ENCODE peak calls at places on chromosomes 12 and 14, in five cellular contexts. One of them, this sample, is unnamed.

GRCh38 chr12:106240821-106241220 is 7.0 kb downstream of the CKAP4 start:
- DNase-seq in GM12878: no peak
- DNase-seq in A549: no peak
- DNase-seq in HepG2: no peak
- DNase-seq in K562: no peak
- DNase-seq in this sample: no peak

GRCh38 chr12:68236421-68237059 is 10.9 kb upstream of the IL26 start:
- DNase-seq in GM12878: peak; percentile 40
- DNase-seq in A549: peak; percentile 28
- DNase-seq in HepG2: peak; percentile 27
- DNase-seq in K562: peak; percentile 49
- DNase-seq in this sample: peak; percentile 64

GRCh38 chr14:105067140-105067968 is 2.1 kb upstream of the GPR132 start:
- DNase-seq in GM12878: peak; percentile 55
- DNase-seq in A549: no peak
- DNase-seq in HepG2: no peak
- DNase-seq in K562: no peak
- DNase-seq in this sample: peak; percentile 80

GRCh38 chr12:101830391-101831325 is at the start of gene GNPTAB:
- DNase-seq in GM12878: peak; percentile 80
- DNase-seq in A549: peak; percentile 95
- DNase-seq in HepG2: peak; percentile 87
- DNase-seq in K562: peak; percentile 98
- DNase-seq in this sample: peak; percentile 97

GRCh38 chr14:38500125-38500524 is 244.2 kb upstream of the CLEC14A start:
- DNase-seq in GM12878: no peak
- DNase-seq in A549: no peak
- DNase-seq in HepG2: no peak
- DNase-seq in K562: no peak
- DNase-seq in this sample: no peak

GRCh38 chr12:6029401-6029800 is 84.3 kb upstream of the ANO2 start:
- DNase-seq in GM12878: no peak
- DNase-seq in A549: no peak
- DNase-seq in HepG2: no peak
- DNase-seq in K562: no peak
- DNase-seq in this sample: no peak

GRCh38 chr14:85418716-85419115 is 111.2 kb upstream of the FLRT2 start:
- DNase-seq in GM12878: no peak
- DNase-seq in A549: no peak
- DNase-seq in HepG2: no peak
- DNase-seq in K562: no peak
- DNase-seq in this sample: no peak

GRCh38 chr12:51871126-51871525 is 16.8 kb upstream of the ANKRD33 start:
- DNase-seq in GM12878: no peak
- DNase-seq in A549: no peak
- DNase-seq in HepG2: no peak
- DNase-seq in K562: no peak
- DNase-seq in this sample: peak; percentile 79

GRCh38 chr12:8123124-8123888 is at the start of gene CLEC4A:
- DNase-seq in GM12878: no peak
- DNase-seq in A549: no peak
- DNase-seq in HepG2: no peak
- DNase-seq in K562: no peak
- DNase-seq in this sample: peak; percentile 69

GRCh38 chr12:73159952-73160351 is 887.8 kb downstream of the TRHDE start:
- DNase-seq in GM12878: no peak
- DNase-seq in A549: no peak
- DNase-seq in HepG2: no peak
- DNase-seq in K562: no peak
- DNase-seq in this sample: no peak

GRCh38 chr12:2853626-2854025 is 3.2 kb downstream of the TEX52 start:
- DNase-seq in GM12878: no peak
- DNase-seq in A549: peak; percentile 92
- DNase-seq in HepG2: peak; percentile 48
- DNase-seq in K562: peak; percentile 80
- DNase-seq in this sample: peak; percentile 54

GRCh38 chr14:104420990-104421389 is 158.6 kb upstream of the C14orf180 start:
- DNase-seq in GM12878: no peak
- DNase-seq in A549: no peak
- DNase-seq in HepG2: no peak
- DNase-seq in K562: no peak
- DNase-seq in this sample: no peak

GRCh38 chr12:57309420-57309819 is 58.4 kb upstream of the STAC3 start:
- DNase-seq in GM12878: no peak
- DNase-seq in A549: no peak
- DNase-seq in HepG2: no peak
- DNase-seq in K562: no peak
- DNase-seq in this sample: no peak

GRCh38 chr12:106586535-106586802 is 3.7 kb downstream of the RFX4 start:
- DNase-seq in GM12878: no peak
- DNase-seq in A549: no peak
- DNase-seq in HepG2: no peak
- DNase-seq in K562: no peak
- DNase-seq in this sample: no peak

GRCh38 chr12:111271674-111272418 is 97.0 kb downstream of the PHETA1 start:
- DNase-seq in GM12878: no peak
- DNase-seq in A549: no peak
- DNase-seq in HepG2: no peak
- DNase-seq in K562: no peak
- DNase-seq in this sample: peak; percentile 45

GRCh38 chr12:25352078-25352918 is 101.6 kb upstream of the KRAS start:
- DNase-seq in GM12878: peak; percentile 24
- DNase-seq in A549: no peak
- DNase-seq in HepG2: no peak
- DNase-seq in K562: no peak
- DNase-seq in this sample: no peak

GRCh38 chr12:53122961-53123468 is 19.7 kb downstream of the SOAT2 start:
- DNase-seq in GM12878: no peak
- DNase-seq in A549: no peak
- DNase-seq in HepG2: no peak
- DNase-seq in K562: no peak
- DNase-seq in this sample: no peak

GRCh38 chr14:100450736-100451135 is 127.6 kb downstream of the SLC25A47 start:
- DNase-seq in GM12878: no peak
- DNase-seq in A549: no peak
- DNase-seq in HepG2: no peak
- DNase-seq in K562: no peak
- DNase-seq in this sample: no peak

GRCh38 chr12:117053050-117053400 is 46.2 kb downstream of the TESC start:
- DNase-seq in GM12878: no peak
- DNase-seq in A549: no peak
- DNase-seq in HepG2: no peak
- DNase-seq in K562: no peak
- DNase-seq in this sample: no peak

GRCh38 chr12:76346798-76347420 is 1.3 kb downstream of the BBS10 start:
- DNase-seq in GM12878: peak; percentile 25
- DNase-seq in A549: no peak
- DNase-seq in HepG2: peak; percentile 50
- DNase-seq in K562: peak; percentile 32
- DNase-seq in this sample: peak; percentile 69

GRCh38 chr12:54033980-54034783 is 1.3 kb downstream of the HOXC5 start:
- DNase-seq in GM12878: no peak
- DNase-seq in A549: no peak
- DNase-seq in HepG2: no peak
- DNase-seq in K562: no peak
- DNase-seq in this sample: peak; percentile 37

GRCh38 chr14:85313801-85314207 is 216.1 kb upstream of the FLRT2 start:
- DNase-seq in GM12878: no peak
- DNase-seq in A549: no peak
- DNase-seq in HepG2: no peak
- DNase-seq in K562: no peak
- DNase-seq in this sample: no peak

GRCh38 chr12:96121271-96121711 is 72.9 kb upstream of the ELK3 start:
- DNase-seq in GM12878: peak; percentile 17
- DNase-seq in A549: no peak
- DNase-seq in HepG2: no peak
- DNase-seq in K562: no peak
- DNase-seq in this sample: peak; percentile 99

GRCh38 chr12:79658221-79658620 is 32.5 kb downstream of the PAWR start:
- DNase-seq in GM12878: no peak
- DNase-seq in A549: no peak
- DNase-seq in HepG2: no peak
- DNase-seq in K562: no peak
- DNase-seq in this sample: no peak

GRCh38 chr12:82028772-82029171 is 269.6 kb upstream of the PPFIA2 start:
- DNase-seq in GM12878: no peak
- DNase-seq in A549: no peak
- DNase-seq in HepG2: no peak
- DNase-seq in K562: no peak
- DNase-seq in this sample: no peak

GRCh38 chr14:75648066-75648838 is 12.4 kb downstream of the ERG28 start:
- DNase-seq in GM12878: no peak
- DNase-seq in A549: peak; percentile 64
- DNase-seq in HepG2: peak; percentile 98
- DNase-seq in K562: no peak
- DNase-seq in this sample: no peak

GRCh38 chr12:123254853-123255446 is 16.7 kb downstream of the CDK2AP1 start:
- DNase-seq in GM12878: no peak
- DNase-seq in A549: no peak
- DNase-seq in HepG2: no peak
- DNase-seq in K562: no peak
- DNase-seq in this sample: no peak

GRCh38 chr14:96265387-96265786 is 9.4 kb downstream of the BDKRB1 start:
- DNase-seq in GM12878: no peak
- DNase-seq in A549: no peak
- DNase-seq in HepG2: no peak
- DNase-seq in K562: no peak
- DNase-seq in this sample: no peak

GRCh38 chr12:94374124-94374523 is 85.5 kb downstream of the CEP83 start:
- DNase-seq in GM12878: no peak
- DNase-seq in A549: no peak
- DNase-seq in HepG2: no peak
- DNase-seq in K562: no peak
- DNase-seq in this sample: peak; percentile 31

GRCh38 chr12:121753844-121754264 is 39.6 kb downstream of the RHOF start:
- DNase-seq in GM12878: no peak
- DNase-seq in A549: no peak
- DNase-seq in HepG2: no peak
- DNase-seq in K562: no peak
- DNase-seq in this sample: no peak

GRCh38 chr14:88492272-88493089 is 62.3 kb downstream of the PTPN21 start:
- DNase-seq in GM12878: peak; percentile 19
- DNase-seq in A549: peak; percentile 81
- DNase-seq in HepG2: peak; percentile 65
- DNase-seq in K562: peak; percentile 64
- DNase-seq in this sample: peak; percentile 82

GRCh38 chr12:127998936-127999467 is 268.0 kb upstream of the TMEM132C start:
- DNase-seq in GM12878: no peak
- DNase-seq in A549: no peak
- DNase-seq in HepG2: no peak
- DNase-seq in K562: no peak
- DNase-seq in this sample: no peak
- TF ChIP-seq MYC in GM12878: no peak
- TF ChIP-seq MYC in A549: no peak
- TF ChIP-seq MYC in HepG2: no peak
- TF ChIP-seq MYC in K562: no peak
- TF ChIP-seq MYC in this sample: no peak

GRCh38 chr12:9870311-9870866 is 1.2 kb upstream of the CLEC2B start:
- DNase-seq in GM12878: no peak
- DNase-seq in A549: no peak
- DNase-seq in HepG2: no peak
- DNase-seq in K562: no peak
- DNase-seq in this sample: peak; percentile 24

GRCh38 chr12:9872743-9873142 is 3.6 kb upstream of the CLEC2B start:
- DNase-seq in GM12878: no peak
- DNase-seq in A549: no peak
- DNase-seq in HepG2: no peak
- DNase-seq in K562: no peak
- DNase-seq in this sample: no peak

GRCh38 chr12:9869307-9870161 is at the start of gene CLEC2B:
- DNase-seq in GM12878: peak; percentile 40
- DNase-seq in A549: no peak
- DNase-seq in HepG2: no peak
- DNase-seq in K562: no peak
- DNase-seq in this sample: peak; percentile 63

GRCh38 chr12:9868951-9869306 is 225 bp downstream of the CLEC2B start:
- DNase-seq in GM12878: no peak
- DNase-seq in A549: no peak
- DNase-seq in HepG2: no peak
- DNase-seq in K562: no peak
- DNase-seq in this sample: no peak

GRCh38 chr12:9872116-9872515 is 3.0 kb upstream of the CLEC2B start:
- DNase-seq in GM12878: no peak
- DNase-seq in A549: no peak
- DNase-seq in HepG2: no peak
- DNase-seq in K562: no peak
- DNase-seq in this sample: no peak
- TF ChIP-seq POLR2A in GM12878: no peak
- TF ChIP-seq POLR2A in A549: no peak
- TF ChIP-seq POLR2A in HepG2: no peak
- TF ChIP-seq POLR2A in K562: no peak
- TF ChIP-seq POLR2A in this sample: no peak

GRCh38 chr12:92290881-92291280 is 145.2 kb upstream of the BTG1 start:
- DNase-seq in GM12878: no peak
- DNase-seq in A549: no peak
- DNase-seq in HepG2: no peak
- DNase-seq in K562: no peak
- DNase-seq in this sample: no peak

GRCh38 chr12:92289611-92290010 is 144.0 kb upstream of the BTG1 start:
- DNase-seq in GM12878: no peak
- DNase-seq in A549: no peak
- DNase-seq in HepG2: no peak
- DNase-seq in K562: no peak
- DNase-seq in this sample: no peak

GRCh38 chr12:92290016-92290685 is 144.5 kb upstream of the BTG1 start:
- DNase-seq in GM12878: no peak
- DNase-seq in A549: no peak
- DNase-seq in HepG2: no peak
- DNase-seq in K562: no peak
- DNase-seq in this sample: no peak

GRCh38 chr12:92292016-92292415 is 146.4 kb upstream of the BTG1 start:
- DNase-seq in GM12878: no peak
- DNase-seq in A549: no peak
- DNase-seq in HepG2: no peak
- DNase-seq in K562: no peak
- DNase-seq in this sample: no peak

GRCh38 chr12:92288533-92288932 is 142.9 kb upstream of the BTG1 start:
- DNase-seq in GM12878: no peak
- DNase-seq in A549: no peak
- DNase-seq in HepG2: no peak
- DNase-seq in K562: no peak
- DNase-seq in this sample: no peak
- TF ChIP-seq MYC in GM12878: no peak
- TF ChIP-seq MYC in A549: no peak
- TF ChIP-seq MYC in HepG2: no peak
- TF ChIP-seq MYC in K562: no peak
- TF ChIP-seq MYC in this sample: no peak

GRCh38 chr12:115011703-115012102 is 327.7 kb upstream of the TBX3 start:
- DNase-seq in GM12878: no peak
- DNase-seq in A549: no peak
- DNase-seq in HepG2: no peak
- DNase-seq in K562: no peak
- DNase-seq in this sample: no peak
- TF ChIP-seq POLR2A in GM12878: no peak
- TF ChIP-seq POLR2A in A549: no peak
- TF ChIP-seq POLR2A in HepG2: no peak
- TF ChIP-seq POLR2A in K562: no peak
- TF ChIP-seq POLR2A in this sample: no peak

GRCh38 chr14:59358105-59358504 is 107.1 kb downstream of the GPR135 start:
- DNase-seq in GM12878: no peak
- DNase-seq in A549: peak; percentile 18
- DNase-seq in HepG2: peak; percentile 36
- DNase-seq in K562: no peak
- DNase-seq in this sample: peak; percentile 75
- TF ChIP-seq MYC in GM12878: no peak
- TF ChIP-seq MYC in A549: no peak
- TF ChIP-seq MYC in HepG2: no peak
- TF ChIP-seq MYC in K562: no peak
- TF ChIP-seq MYC in this sample: no peak

This sample was measured in NB4.